ENCODE peak calls at places on chromosomes 1 and 21, in four cellular contexts. D, M, V and R are unnamed samples.

GRCh38 chr1:211912844-211913432 is 82.4 kb upstream of the LPGAT1 start:
- DNase-seq in M (no peak), D (no peak), V (no peak), R (no peak)

GRCh38 chr1:154198756-154199562 is 7.1 kb upstream of the TPM3 start:
- DNase-seq in D (peak; percentile 23), M (peak; percentile 71), V (peak; percentile 77), R (peak; percentile 67)

GRCh38 chr1:25022361-25023189 is 92.5 kb upstream of the RUNX3 start:
- DNase-seq in D (no peak), V (peak; percentile 27), M (peak; percentile 17), R (no peak)

GRCh38 chr1:113389356-113389952 is 861 bp upstream of the MAGI3 start:
- DNase-seq in D (no peak), V (no peak), M (no peak), R (no peak)

GRCh38 chr1:181324797-181325616 is 158.3 kb upstream of the CACNA1E start:
- DNase-seq in D (no peak), M (no peak), V (no peak), R (no peak)

GRCh38 chr1:15758537-15758936 is at the start of gene FBLIM1:
- DNase-seq in V (peak; percentile 42), M (no peak), D (peak; percentile 80), R (peak; percentile 53)

GRCh38 chr1:168835153-168835648 is 106.2 kb upstream of the DPT start:
- DNase-seq in V (no peak), D (no peak), M (peak; percentile 9), R (no peak)

GRCh38 chr1:97806996-97807395 is 113.8 kb downstream of the DPYD start:
- DNase-seq in V (no peak), M (no peak), D (no peak), R (no peak)

GRCh38 chr21:9839011-9839661 is 682.2 kb upstream of the TPTE start:
- DNase-seq in M (no peak), D (no peak), V (peak; percentile 36), R (peak; percentile 4)

GRCh38 chr1:44636711-44637589 is 37.3 kb downstream of the TMEM53 start:
- DNase-seq in V (no peak), M (no peak), D (no peak), R (no peak)

GRCh38 chr21:33267250-33267649 is 1.1 kb downstream of the IL10RB start:
- DNase-seq in V (no peak), M (no peak), D (no peak), R (no peak)

GRCh38 chr1:181163662-181164061 is 75.2 kb downstream of the IER5 start:
- DNase-seq in D (no peak), M (no peak), V (no peak), R (no peak)

GRCh38 chr1:156444407-156445001 is 56.1 kb downstream of the MEF2D start:
- DNase-seq in D (peak; percentile 72), M (peak; percentile 52), V (peak; percentile 47), R (peak; percentile 66)

GRCh38 chr1:225762002-225762441 is 15.6 kb upstream of the SRP9 start:
- DNase-seq in D (no peak), V (no peak), M (no peak), R (no peak)

GRCh38 chr1:153866045-153866850 is 56.5 kb downstream of the GATAD2B start:
- DNase-seq in D (no peak), M (no peak), V (no peak), R (no peak)

GRCh38 chr1:241715956-241716355 is 63.9 kb downstream of the WDR64 start:
- DNase-seq in D (no peak), V (no peak), M (no peak), R (no peak)

GRCh38 chr1:115251856-115252255 is 86.2 kb downstream of the NGF start:
- DNase-seq in V (no peak), M (no peak), D (no peak), R (no peak)

GRCh38 chr1:109299984-109300343 is 6.8 kb downstream of the MYBPHL start:
- DNase-seq in M (no peak), D (no peak), V (no peak), R (no peak)

GRCh38 chr1:214540324-214540723 is 11.1 kb downstream of the PTPN14 start:
- DNase-seq in V (no peak), M (no peak), D (no peak), R (no peak)

GRCh38 chr1:241677171-241677570 is 25.1 kb downstream of the WDR64 start:
- DNase-seq in M (no peak), D (no peak), V (no peak), R (no peak)

GRCh38 chr1:25731626-25732370 is 68.2 kb upstream of the SELENON start:
- DNase-seq in D (no peak), M (no peak), V (no peak), R (no peak)

GRCh38 chr21:42746593-42747266 is 93.3 kb downstream of the PDE9A start:
- DNase-seq in D (no peak), M (no peak), V (no peak), R (no peak)

GRCh38 chr21:41369915-41370839 is 8.3 kb downstream of the MX2 start:
- DNase-seq in D (no peak), V (no peak), M (peak; percentile 32), R (no peak)

GRCh38 chr1:230839166-230839565 is 29.2 kb downstream of the C1orf198 start:
- DNase-seq in V (no peak), D (no peak), M (no peak), R (no peak)
- TF ChIP-seq ELF4 in V (no peak), D (no peak), M (no peak), R (no peak)

GRCh38 chr1:21854090-21854750 is 42.2 kb downstream of the LDLRAD2 start:
- DNase-seq in V (no peak), D (no peak), M (no peak), R (no peak)

GRCh38 chr1:21853130-21853424 is 41.0 kb downstream of the LDLRAD2 start:
- DNase-seq in V (peak; percentile 80), D (no peak), M (no peak), R (no peak)

GRCh38 chr1:21854751-21855131 is 42.7 kb downstream of the LDLRAD2 start:
- DNase-seq in M (no peak), V (no peak), D (no peak), R (no peak)

GRCh38 chr1:21851430-21852250 is 39.6 kb downstream of the LDLRAD2 start:
- DNase-seq in V (no peak), D (no peak), M (no peak), R (no peak)

GRCh38 chr1:21852282-21853129 is 40.4 kb downstream of the LDLRAD2 start:
- DNase-seq in M (no peak), V (no peak), D (no peak), R (no peak)
- TF ChIP-seq ELF4 in M (no peak), V (no peak), D (no peak), R (no peak)

GRCh38 chr21:38293765-38294164 is 37.0 kb downstream of the KCNJ15 start:
- DNase-seq in V (no peak), M (peak; percentile 20), D (no peak), R (no peak)
- TF ChIP-seq ELF4 in V (no peak), M (no peak), D (no peak), R (no peak)

GRCh38 chr1:53562983-53563379 is 103.8 kb downstream of the DMRTB1 start:
- DNase-seq in V (no peak), D (no peak), M (no peak), R (no peak)

GRCh38 chr1:53568540-53568939 is 109.3 kb downstream of the DMRTB1 start:
- DNase-seq in D (no peak), V (no peak), M (no peak), R (no peak)

GRCh38 chr1:53572061-53572801 is 113.0 kb downstream of the DMRTB1 start:
- DNase-seq in V (no peak), D (peak; percentile 12), M (no peak), R (no peak)

GRCh38 chr1:53563609-53564008 is 104.4 kb downstream of the DMRTB1 start:
- DNase-seq in V (no peak), D (no peak), M (no peak), R (no peak)

DNA sequence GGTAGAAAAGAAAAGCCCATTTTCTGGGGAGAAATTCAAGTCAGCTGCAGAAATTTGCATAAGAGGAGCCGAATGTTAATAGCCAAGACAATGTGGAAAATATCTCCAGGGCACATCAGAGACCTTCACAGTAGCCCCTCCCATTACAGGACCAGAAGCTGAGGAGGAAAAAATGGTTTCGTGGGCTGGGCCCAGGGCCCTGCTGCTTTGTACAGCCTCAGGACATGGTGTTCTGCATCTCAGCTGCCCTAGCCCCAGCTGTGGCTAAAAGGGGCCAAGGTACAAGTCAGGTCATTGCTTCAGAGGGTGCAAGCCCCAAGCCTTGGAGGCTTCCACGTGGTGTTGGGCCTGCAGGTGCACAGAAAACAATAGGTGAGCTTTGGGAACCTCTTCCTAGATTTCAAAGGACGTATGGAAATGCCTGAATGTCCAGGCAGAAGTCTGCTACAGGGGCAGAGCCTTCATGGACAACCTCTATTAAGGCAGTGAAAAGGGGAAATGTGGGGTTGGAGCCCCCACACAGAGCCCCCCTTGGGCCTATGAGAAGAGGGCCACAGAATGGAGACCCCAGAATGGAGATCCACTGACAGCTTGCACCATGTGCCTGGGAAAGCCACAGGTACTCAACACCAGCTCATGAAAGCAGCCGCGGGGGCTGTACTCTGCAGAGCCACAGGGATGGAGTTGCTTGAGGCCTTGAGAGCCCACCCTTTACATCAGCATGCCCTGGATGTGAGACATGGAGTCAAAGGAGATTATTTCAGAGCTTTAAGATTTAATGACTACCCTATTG is 108.5 kb downstream of the DMRTB1 start:
- DNase-seq in V (no peak), M (no peak), D (peak; percentile 4), R (no peak)
- TF ChIP-seq ELF4 in V (no peak), M (no peak), D (no peak), R (no peak)

DNA sequence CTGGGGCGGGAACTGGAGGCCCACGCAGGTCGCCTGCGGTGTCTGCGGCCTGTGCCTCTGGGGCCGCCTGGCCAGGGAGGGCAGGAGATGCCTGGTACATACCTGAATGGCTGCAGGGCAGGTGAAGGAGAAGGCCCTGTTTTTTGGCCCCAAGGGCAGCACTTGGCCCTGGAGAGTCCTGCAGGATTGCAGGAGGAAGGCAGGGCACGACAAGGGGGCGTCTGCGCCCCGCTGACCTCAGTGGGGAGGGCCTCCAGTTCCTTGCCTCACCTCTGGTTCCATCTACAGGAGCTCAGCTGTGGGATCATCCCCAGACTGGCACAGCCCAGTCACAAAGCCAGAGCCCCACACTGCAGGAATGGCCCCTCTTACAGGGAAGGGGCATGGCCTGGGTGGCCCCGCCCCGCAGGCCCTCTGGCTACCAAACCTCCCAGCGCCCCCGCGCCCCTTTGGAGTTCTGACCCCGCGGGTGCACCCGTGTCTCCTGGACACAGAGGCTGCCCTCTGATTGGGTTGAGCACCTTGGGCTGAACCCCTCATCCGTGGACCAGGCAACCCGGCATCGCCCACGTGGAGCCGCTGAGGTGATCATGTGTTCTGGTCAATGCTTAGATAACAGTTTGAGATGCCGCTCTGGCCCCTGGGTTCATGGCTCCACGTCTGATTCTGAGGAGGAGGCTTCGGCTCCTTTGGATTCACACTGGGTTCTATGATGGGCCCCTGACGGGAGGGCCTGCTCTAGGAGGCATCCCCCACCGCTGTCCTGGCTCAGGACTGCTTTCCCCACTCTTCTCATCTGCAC is 1.3 kb upstream of the PEX10 start:
- DNase-seq in D (peak; percentile 30), V (peak; percentile 62), M (peak; percentile 66), R (no peak)
- TF ChIP-seq ELF4 in D (no peak), V (no peak), M (no peak), R (no peak)

GRCh38 chr1:203572134-203572625 is 54.5 kb upstream of the ATP2B4 start:
- DNase-seq in V (no peak), M (no peak), D (peak; percentile 50), R (no peak)
- TF ChIP-seq ELF4 in V (no peak), M (no peak), D (no peak), R (no peak)